ENCODE peak calls at places on chromosomes 2 and 18, in four cellular contexts. I is lung, X is sigmoid colon, U is BE2C. H is an unnamed sample. For H3K4me1, the result is how much of the 10 kb centered on the place peaks cover.

GRCh38 chr18:48928787-48929186 is 22.0 kb downstream of the SMAD7 start:
- DNase-seq in I (peak), X (no peak), U (peak), H (peak)

GRCh38 chr18:45275367-45276113 is 339.7 kb upstream of the SLC14A2 start:
- DNase-seq in I (no peak), X (no peak), U (no peak), H (no peak)

GRCh38 chr2:234368861-234369261 is 128.0 kb downstream of the ARL4C start:
- DNase-seq in I (peak), X (peak), U (no peak), H (no peak)

GRCh38 chr18:21739604-21740473 is 753 bp upstream of the MIB1 start:
- DNase-seq in I (no peak), X (no peak), U (no peak), H (no peak)

GRCh38 chr2:195898505-195898904 is 170.1 kb downstream of the DNAH7 start:
- DNase-seq in I (peak), X (peak), U (peak), H (no peak)

GRCh38 chr2:118846667-118847446 is 591 bp downstream of the EN1 start:
- DNase-seq in I (no peak), X (no peak), U (no peak), H (peak)

GRCh38 chr18:8747440-8747937 is 42.1 kb downstream of the MTCL1 start:
- DNase-seq in I (no peak), X (no peak), U (no peak), H (no peak)

GRCh38 chr18:10365901-10366300 is 88.5 kb upstream of the APCDD1 start:
- DNase-seq in I (no peak), X (no peak), U (no peak), H (no peak)

GRCh38 chr2:33214436-33214835 is 262.0 kb upstream of the RASGRP3 start:
- DNase-seq in I (no peak), X (no peak), U (no peak), H (no peak)

GRCh38 chr2:176270100-176270750 is 983 bp downstream of the MTX2 start:
- DNase-seq in I (no peak), X (no peak), U (no peak), H (no peak)

DNA sequence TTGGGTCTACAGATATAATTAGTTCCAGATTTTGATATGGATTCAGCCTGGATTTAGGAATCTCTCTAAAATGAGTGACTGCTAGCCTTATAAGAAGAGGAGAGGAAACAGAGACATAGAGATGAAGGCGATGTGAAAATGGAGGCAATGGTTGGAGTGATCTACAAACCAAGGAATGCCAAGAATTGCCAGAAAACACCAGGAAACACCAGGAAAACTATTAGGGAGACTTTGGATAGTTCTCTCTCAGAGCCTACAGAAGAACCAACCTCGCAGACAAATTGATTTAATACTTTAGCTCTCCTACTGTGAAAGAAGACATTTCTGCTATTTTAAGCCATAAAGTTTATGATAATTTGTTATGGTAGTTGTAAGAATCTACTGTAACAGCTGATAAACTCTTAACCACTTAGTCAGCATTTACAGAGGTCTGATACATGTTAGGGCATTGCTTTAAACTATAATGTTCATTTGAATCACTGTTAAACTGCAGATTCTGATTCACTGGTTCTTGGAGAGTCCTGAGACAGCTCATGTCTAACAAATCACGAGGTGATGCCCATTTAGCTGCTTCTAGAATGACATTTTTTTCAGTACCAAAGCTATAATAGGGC is 1702.6 kb upstream of the LRRTM1 start:
- DNase-seq in I (no peak), X (no peak), U (no peak), H (no peak)
- H3K4me1 ChIP-seq in I (under half), X (under half), U (under half), H (under half)

DNA sequence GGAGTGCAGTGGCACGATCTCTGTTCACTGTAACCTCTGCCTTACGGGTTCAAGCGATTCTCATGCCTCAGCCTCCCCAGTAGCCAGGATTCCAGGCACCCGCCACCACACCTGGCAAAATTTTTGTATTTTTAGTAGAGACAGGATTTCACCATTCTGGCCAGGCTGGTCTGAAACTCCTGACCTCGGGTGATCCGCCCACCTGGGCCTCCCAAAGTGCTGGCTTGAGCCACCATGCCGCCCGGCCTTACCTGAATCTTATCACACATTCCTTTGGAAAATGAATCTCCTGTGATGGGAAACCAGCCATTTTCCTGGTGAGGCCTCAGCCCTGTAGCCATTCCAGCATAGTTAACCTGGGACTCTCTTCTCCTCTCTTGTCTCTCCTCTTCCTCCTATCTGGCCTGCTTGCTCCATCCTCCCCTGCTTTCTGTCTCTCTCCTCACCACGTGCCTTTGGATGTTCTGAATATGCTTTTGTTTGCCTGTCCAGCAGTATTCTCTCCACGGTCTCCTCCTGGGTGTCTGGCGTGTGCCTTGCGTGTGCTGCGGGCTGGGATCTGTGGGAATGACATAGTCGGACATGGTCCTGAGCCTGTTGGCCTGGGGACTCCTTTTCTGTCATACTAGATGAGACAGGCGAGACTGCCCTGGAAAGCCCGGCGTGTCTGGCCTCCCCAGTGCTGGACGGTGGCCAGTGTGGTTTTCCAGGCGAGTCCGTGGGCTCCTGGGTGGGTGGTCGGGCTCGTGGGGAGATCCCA is 57.9 kb downstream of the HPCAL1 start:
- DNase-seq in I (no peak), X (no peak), U (peak), H (no peak)
- H3K4me1 ChIP-seq in I (under half), X (under half), U (half or more), H (under half)

GRCh38 chr18:46470714-46471113 is 186.3 kb downstream of the LOXHD1 start:
- DNase-seq in I (no peak), X (no peak), U (no peak), H (no peak)
- H3K4me1 ChIP-seq in I (under half), X (under half), U (under half), H (under half)

GRCh38 chr2:54237428-54237827 is 18.6 kb downstream of the TSPYL6 start:
- DNase-seq in I (no peak), X (no peak), U (no peak), H (no peak)

GRCh38 chr2:54228945-54229344 is 27.1 kb downstream of the TSPYL6 start:
- DNase-seq in I (no peak), X (peak), U (peak), H (no peak)

GRCh38 chr2:54239427-54239826 is 16.6 kb downstream of the TSPYL6 start:
- DNase-seq in I (no peak), X (no peak), U (no peak), H (no peak)

DNA sequence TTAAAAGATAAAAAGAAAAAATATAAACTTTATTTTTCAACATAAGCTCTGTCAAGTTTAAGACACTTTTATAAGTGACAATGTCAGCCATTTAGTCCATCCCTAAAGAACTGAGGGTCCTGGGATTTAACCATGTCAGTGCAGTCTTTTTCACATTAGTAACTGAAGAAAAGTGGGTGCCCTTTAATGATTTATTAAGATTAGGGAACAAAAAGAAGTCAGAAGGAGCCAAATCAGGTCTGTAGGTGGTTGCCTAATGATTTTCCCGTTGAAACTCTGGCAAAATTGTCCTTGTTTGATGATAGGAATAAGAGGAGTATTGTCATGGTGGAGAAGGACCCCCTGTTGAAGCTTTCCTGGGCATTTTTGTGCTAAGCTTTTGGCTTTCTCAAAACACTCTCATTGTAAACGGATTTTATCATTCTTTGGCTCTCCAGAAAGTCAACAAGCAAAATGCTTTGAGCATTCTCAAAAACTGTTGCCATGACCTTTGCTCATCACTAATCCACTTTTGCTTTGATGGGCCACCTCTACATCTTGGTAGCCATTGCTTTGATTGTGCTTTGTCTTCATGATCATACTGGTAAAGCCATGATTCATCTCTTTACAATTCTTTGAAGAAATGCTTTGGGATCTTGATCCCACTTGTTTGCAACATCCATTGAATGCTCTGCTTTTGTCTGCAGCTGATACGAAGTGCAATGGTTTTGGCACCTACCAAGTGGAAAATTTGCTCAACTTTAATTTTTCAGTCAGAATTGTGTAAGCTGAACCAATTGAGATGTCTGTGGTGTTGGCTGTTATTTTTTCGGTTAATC is 22.0 kb downstream of the TSPYL6 start:
- DNase-seq in I (no peak), X (no peak), U (no peak), H (no peak)
- H3K4me1 ChIP-seq in I (under half), X (under half), U (under half), H (under half)

GRCh38 chr2:54609241-54609640 is 114.2 kb upstream of the EML6 start:
- DNase-seq in I (no peak), X (no peak), U (no peak), H (no peak)
- H3K4me1 ChIP-seq in I (half or more), X (under half), U (under half), H (under half)

GRCh38 chr2:9136997-9137819 is 69.4 kb upstream of the ASAP2 start:
- DNase-seq in I (no peak), X (peak), U (no peak), H (no peak)

GRCh38 chr2:9135804-9136558 is 70.6 kb upstream of the ASAP2 start:
- DNase-seq in I (no peak), X (peak), U (no peak), H (no peak)

GRCh38 chr2:9140570-9141378 is 65.8 kb upstream of the ASAP2 start:
- DNase-seq in I (no peak), X (peak), U (no peak), H (no peak)

GRCh38 chr2:9139491-9140443 is 66.8 kb upstream of the ASAP2 start:
- DNase-seq in I (peak), X (peak), U (peak), H (no peak)

DNA sequence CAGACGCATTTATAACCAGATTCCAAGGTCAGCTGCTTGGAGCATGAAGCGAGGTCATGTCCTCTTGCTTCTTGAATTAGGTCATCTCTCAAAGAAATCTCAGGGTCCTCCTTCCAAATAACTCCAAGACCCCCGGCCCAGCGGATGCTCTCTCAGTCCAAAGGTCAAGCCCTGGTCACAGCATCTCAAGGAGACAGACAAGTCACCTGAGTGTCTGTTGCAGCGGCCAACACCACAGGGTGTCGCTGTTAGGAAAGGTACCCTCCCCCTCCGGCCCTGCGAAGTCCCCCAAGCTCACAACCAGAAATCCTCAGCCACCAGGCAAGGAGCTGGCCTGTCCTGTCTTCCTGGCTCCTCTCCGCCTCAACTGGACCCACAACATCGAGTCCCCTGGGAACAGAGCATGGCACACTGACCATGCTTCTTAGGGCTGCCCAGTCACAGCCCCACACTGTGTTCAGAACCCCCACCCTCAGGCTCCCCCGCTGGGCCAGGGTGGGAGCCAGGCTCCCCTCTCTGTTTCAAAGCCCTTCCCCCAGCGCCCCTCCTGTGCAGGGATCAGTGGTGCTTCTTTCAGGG is 68.0 kb upstream of the ASAP2 start:
- DNase-seq in I (no peak), X (peak), U (peak), H (no peak)
- H3K4me1 ChIP-seq in I (under half), X (under half), U (under half), H (under half)

DNA sequence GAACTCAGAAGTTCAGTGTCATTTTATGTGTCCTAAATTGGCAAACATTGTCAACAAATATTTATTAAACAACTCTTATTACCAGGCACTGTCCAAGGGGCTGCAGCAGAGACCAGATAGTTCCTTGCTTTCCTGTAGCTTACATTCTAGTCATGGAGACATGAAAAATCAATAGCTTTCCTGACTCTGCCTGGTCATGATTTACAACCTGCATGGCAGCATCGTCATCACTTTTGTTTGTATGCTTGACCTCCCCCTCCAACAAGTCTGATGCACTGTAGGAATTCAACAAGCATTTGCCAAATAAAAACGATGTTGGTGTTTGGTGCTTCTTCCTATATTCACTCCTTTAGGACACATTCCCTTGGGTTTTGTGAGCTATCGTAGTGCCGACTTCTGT is 120.2 kb upstream of the ZFP36L2 start:
- DNase-seq in I (no peak), X (no peak), U (no peak), H (no peak)
- H3K4me1 ChIP-seq in I (under half), X (half or more), U (under half), H (under half)

GRCh38 chr2:11342561-11343343 is 1.7 kb downstream of the ROCK2 start:
- DNase-seq in I (peak), X (no peak), U (no peak), H (peak)
- H3K4me1 ChIP-seq in I (under half), X (under half), U (under half), H (under half)

GRCh38 chr2:42138163-42139016 is 30.8 kb upstream of the EML4 start:
- DNase-seq in I (peak), X (no peak), U (no peak), H (peak)
- H3K4me1 ChIP-seq in I (under half), X (under half), U (under half), H (under half)

H was measured in ascending aorta.